ENCODE peak calls at places on chromosomes 11 and 22, in nine cellular contexts. Y is HCT116, N is neural progenitor cell, I is GM23338, H is GM23248, L is hepatocyte, O is PC-3, K is SK-N-SH, G is OCI-LY7. X is an unnamed sample.
A peak's percentile ranks its signal among the peaks of the same experiment; 100 is the strongest.

GRCh38 chr11:108302121-108302785 is 79.4 kb downstream of the ATM start:
- DNase-seq in Y (no peak), K (no peak), L (no peak), G (no peak), O (peak; percentile 44), N (no peak), H (peak; percentile 44), I (no peak), X (no peak)

GRCh38 chr11:43573233-43573632 is 107.3 kb upstream of the HSD17B12 start:
- DNase-seq in N (peak; percentile 79), Y (peak; percentile 16), G (peak; percentile 51), O (peak; percentile 43), I (peak; percentile 82), H (peak; percentile 64), L (no peak), K (peak; percentile 51), X (peak; percentile 43)

GRCh38 chr11:119700536-119701346 is 28.3 kb downstream of the NECTIN1 start:
- DNase-seq in I (no peak), N (no peak), H (peak; percentile 23), Y (no peak), O (peak; percentile 34), L (no peak), K (no peak), G (no peak), X (no peak)

GRCh38 chr11:15171956-15172355 is 57.2 kb downstream of the INSC start:
- DNase-seq in O (no peak), I (no peak), H (no peak), K (no peak), N (no peak), L (no peak), G (no peak), Y (no peak), X (no peak)

GRCh38 chr11:77039491-77040400 is 5.5 kb downstream of the B3GNT6 start:
- DNase-seq in L (peak; percentile 59), I (peak; percentile 84), Y (no peak), K (peak; percentile 81), G (no peak), N (peak; percentile 69), O (no peak), H (peak; percentile 65), X (no peak)

GRCh38 chr11:27401280-27401679 is 38.3 kb upstream of the CCDC34 start:
- DNase-seq in G (no peak), L (no peak), I (no peak), K (no peak), O (peak; percentile 66), H (no peak), N (no peak), Y (no peak), X (no peak)

GRCh38 chr22:50665738-50666137 is 6.9 kb upstream of the SHANK3 start:
- DNase-seq in N (no peak), L (no peak), H (no peak), O (no peak), Y (no peak), G (peak; percentile 27), I (no peak), K (no peak), X (no peak)

GRCh38 chr11:36411202-36411640 is 98.9 kb downstream of the TRAF6 start:
- DNase-seq in N (no peak), I (no peak), Y (no peak), G (peak; percentile 69), O (no peak), K (no peak), L (no peak), H (no peak), X (no peak)

GRCh38 chr11:103628121-103628520 is 408.3 kb upstream of the DDI1 start:
- DNase-seq in K (no peak), H (no peak), Y (no peak), O (no peak), N (no peak), G (no peak), I (no peak), L (no peak), X (no peak)

GRCh38 chr11:103622296-103622695 is 414.1 kb upstream of the DDI1 start:
- DNase-seq in H (no peak), G (no peak), L (no peak), I (no peak), O (no peak), Y (no peak), N (no peak), K (peak; percentile 16), X (no peak)

GRCh38 chr11:103624708-103625623 is 411.5 kb upstream of the DDI1 start:
- DNase-seq in L (no peak), H (peak; percentile 95), K (peak; percentile 22), Y (no peak), N (no peak), G (no peak), O (peak; percentile 96), I (peak; percentile 54), X (no peak)

GRCh38 chr11:103623933-103624332 is 412.5 kb upstream of the DDI1 start:
- DNase-seq in L (no peak), G (no peak), H (no peak), I (no peak), O (no peak), K (no peak), N (no peak), Y (no peak), X (no peak)

GRCh38 chr11:103625624-103625965 is 410.8 kb upstream of the DDI1 start:
- DNase-seq in H (no peak), K (no peak), O (no peak), L (no peak), N (no peak), I (no peak), G (no peak), Y (no peak), X (no peak)
- H3K27ac ChIP-seq in H (peak overlapping the region; percentile 95), K (peak overlapping the region; percentile 80), O (peak overlapping the region; percentile 76), L (no peak overlapping the region), N (no peak overlapping the region), I (no peak overlapping the region), G (no peak overlapping the region), Y (no peak overlapping the region), X (no peak overlapping the region)

GRCh38 chr11:112457532-112457931 is 196.9 kb upstream of the PLET1 start:
- DNase-seq in H (no peak), I (no peak), G (no peak), K (no peak), Y (no peak), L (no peak), N (no peak), O (no peak), X (no peak)

GRCh38 chr11:112451250-112451649 is 190.6 kb upstream of the PLET1 start:
- DNase-seq in K (no peak), G (no peak), L (no peak), N (no peak), Y (no peak), I (no peak), H (no peak), O (no peak), X (no peak)

GRCh38 chr11:112455791-112456190 is 195.1 kb upstream of the PLET1 start:
- DNase-seq in Y (no peak), O (peak; percentile 19), K (no peak), L (no peak), G (no peak), I (no peak), H (no peak), N (no peak), X (no peak)

GRCh38 chr11:112454841-112455240 is 194.2 kb upstream of the PLET1 start:
- DNase-seq in H (no peak), N (no peak), I (no peak), Y (no peak), L (no peak), K (no peak), O (no peak), G (no peak), X (peak; percentile 23)

DNA sequence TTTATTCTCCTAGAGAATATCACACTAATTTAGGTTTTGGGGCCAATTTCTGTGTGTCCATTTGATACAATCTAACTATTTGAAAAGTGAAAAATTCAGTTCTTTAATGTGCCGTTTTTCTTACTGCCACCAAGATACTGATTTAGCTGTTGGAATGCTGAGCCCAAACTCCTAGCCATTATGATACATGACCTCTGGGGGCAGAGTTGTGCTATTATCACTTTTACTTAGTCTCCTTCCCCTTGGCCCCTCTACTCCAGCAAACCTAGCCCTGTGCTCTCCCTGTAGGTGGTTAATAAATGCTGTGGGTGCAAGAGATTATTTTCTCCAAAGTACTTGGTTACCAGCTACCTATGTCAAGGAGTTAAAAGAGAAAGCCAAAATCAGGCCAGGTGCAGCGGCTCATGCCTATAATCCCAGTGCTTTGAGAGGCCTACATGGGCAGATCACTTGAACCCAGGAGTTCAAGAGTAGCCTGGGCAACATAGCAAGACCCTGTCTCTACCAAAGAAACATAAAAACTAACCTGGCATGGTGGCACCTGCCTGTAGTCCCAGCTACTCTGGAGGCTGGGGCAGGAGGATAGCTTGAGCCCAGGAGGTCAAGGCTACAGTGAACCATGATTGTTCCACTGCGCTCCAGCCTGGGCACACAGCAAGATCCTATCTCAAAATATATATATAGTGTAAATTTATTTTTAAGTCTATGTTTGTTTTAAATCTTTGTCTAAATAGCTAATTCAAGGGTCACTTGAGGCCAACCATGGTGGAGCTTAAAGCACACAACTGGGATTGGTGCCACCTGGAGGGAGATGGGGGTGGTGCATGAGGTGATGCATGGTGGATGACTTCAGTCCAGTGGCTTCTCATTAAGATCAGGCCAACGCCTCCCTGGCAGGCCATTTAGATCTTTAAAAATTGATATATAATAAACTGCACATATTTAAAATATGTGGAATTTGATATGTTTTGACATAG is 193.2 kb upstream of the PLET1 start:
- DNase-seq in Y (peak; percentile 34), I (peak; percentile 78), K (peak; percentile 51), H (peak; percentile 48), G (peak; percentile 17), N (peak; percentile 37), O (peak; percentile 60), L (peak; percentile 41), X (peak; percentile 18)
- TF ChIP-seq EZH2phosphoT487 in Y (no peak), I (no peak), K (no peak), H (no peak), G (no peak), N (no peak), O (no peak), L (no peak), X (no peak)

GRCh38 chr22:46738642-46738960 is 549 bp upstream of the CERK start:
- DNase-seq in H (no peak), Y (no peak), K (no peak), O (no peak), L (no peak), N (peak; percentile 51), G (no peak), I (peak; percentile 65), X (peak; percentile 60)
- H3K27ac ChIP-seq in H (peak overlapping the region; percentile 65), Y (peak overlapping the region; percentile 99), K (peak overlapping the region; percentile 84), O (no peak overlapping the region), L (peak overlapping the region; percentile 99), N (no peak overlapping the region), G (no peak overlapping the region), I (no peak overlapping the region), X (peak overlapping the region; percentile 84)

DNA sequence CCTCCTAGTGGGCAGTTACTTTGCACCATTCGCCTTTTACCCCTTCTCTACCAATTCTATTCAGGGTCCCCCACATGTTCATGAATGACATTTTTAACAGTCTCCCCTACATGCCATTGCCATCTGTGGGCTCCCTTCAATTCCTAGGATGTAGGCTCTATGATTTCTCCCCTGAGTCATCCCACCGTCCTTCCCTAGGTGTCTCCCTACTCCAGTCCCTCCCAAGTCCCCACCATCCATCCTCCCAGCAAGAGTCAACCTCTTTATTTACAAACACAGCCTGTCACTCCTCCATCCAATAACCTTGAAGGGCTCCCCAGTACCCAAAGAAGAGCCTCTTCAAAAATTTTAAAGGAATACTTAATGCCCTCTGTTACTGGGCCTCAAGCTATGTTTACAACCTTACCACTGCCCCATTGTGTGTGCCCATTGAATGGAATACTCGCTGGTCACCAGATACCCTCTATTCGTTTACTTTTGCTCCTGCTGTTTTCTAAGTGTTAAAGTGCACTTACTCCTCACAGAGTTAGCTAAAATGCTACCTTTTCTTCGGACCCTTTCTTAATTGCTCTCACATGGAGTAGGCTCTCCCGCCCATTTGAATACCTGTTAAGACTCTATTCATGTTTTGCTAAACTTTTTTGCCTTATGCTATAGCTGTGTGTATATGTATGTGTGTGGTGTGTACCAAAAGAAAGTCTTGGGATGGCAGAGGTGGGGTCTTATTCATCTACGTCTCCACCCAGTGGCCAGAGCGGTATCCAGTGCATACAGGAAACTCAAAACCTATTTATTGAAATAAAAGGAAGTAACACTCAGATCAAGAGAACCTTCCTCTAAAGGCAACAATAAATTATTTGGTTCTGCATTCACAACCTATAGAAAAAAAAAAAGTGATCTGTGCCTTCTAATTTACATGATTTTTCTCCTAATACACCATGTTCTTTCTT is 235.8 kb upstream of the CCDC90B start:
- DNase-seq in H (peak; percentile 46), I (peak; percentile 76), N (peak; percentile 57), Y (no peak), G (peak; percentile 32), O (peak; percentile 15), L (peak; percentile 31), K (peak; percentile 51), X (no peak)
- TF ChIP-seq EZH2phosphoT487 in H (no peak), I (no peak), N (no peak), Y (no peak), G (no peak), O (no peak), L (no peak), K (no peak), X (no peak)

X was measured in MM.1S.